ENCODE peak calls at places on chromosomes 2 and 18, in six cellular contexts. One of them, this sample, is unnamed.

GRCh38 chr18:67135981-67136380 is 380.5 kb downstream of the DSEL start:
- DNase-seq in H1: no peak
- DNase-seq in H9: no peak
- DNase-seq in neuronal stem cell: no peak
- DNase-seq in IMR-90: no peak
- DNase-seq in mesenchymal stem cell: peak
- DNase-seq in this sample: no peak

GRCh38 chr2:233026211-233026813 is 6.2 kb upstream of the NEU2 start:
- DNase-seq in H1: no peak
- DNase-seq in H9: no peak
- DNase-seq in neuronal stem cell: no peak
- DNase-seq in IMR-90: peak
- DNase-seq in mesenchymal stem cell: peak
- DNase-seq in this sample: peak

GRCh38 chr18:12885500-12885899 is 1.5 kb upstream of the PTPN2 start:
- DNase-seq in H1: peak
- DNase-seq in H9: peak
- DNase-seq in neuronal stem cell: no peak
- DNase-seq in IMR-90: no peak
- DNase-seq in mesenchymal stem cell: no peak
- DNase-seq in this sample: no peak

GRCh38 chr2:33230133-33230618 is 246.3 kb upstream of the RASGRP3 start:
- DNase-seq in H1: no peak
- DNase-seq in H9: no peak
- DNase-seq in neuronal stem cell: no peak
- DNase-seq in IMR-90: no peak
- DNase-seq in mesenchymal stem cell: no peak
- DNase-seq in this sample: no peak

GRCh38 chr18:75213610-75214009 is 3.0 kb downstream of the TSHZ1 start:
- DNase-seq in H1: no peak
- DNase-seq in H9: no peak
- DNase-seq in neuronal stem cell: no peak
- DNase-seq in IMR-90: peak
- DNase-seq in mesenchymal stem cell: no peak
- DNase-seq in this sample: no peak

GRCh38 chr2:64045938-64046337 is 26.7 kb upstream of the VPS54 start:
- DNase-seq in H1: no peak
- DNase-seq in H9: no peak
- DNase-seq in neuronal stem cell: no peak
- DNase-seq in IMR-90: no peak
- DNase-seq in mesenchymal stem cell: no peak
- DNase-seq in this sample: no peak

GRCh38 chr2:44680983-44681481 is 260.5 kb upstream of the SIX3 start:
- DNase-seq in H1: no peak
- DNase-seq in H9: no peak
- DNase-seq in neuronal stem cell: no peak
- DNase-seq in IMR-90: peak
- DNase-seq in mesenchymal stem cell: no peak
- DNase-seq in this sample: no peak

GRCh38 chr2:77016964-77017363 is 505.2 kb downstream of the LRRTM4 start:
- DNase-seq in H1: no peak
- DNase-seq in H9: no peak
- DNase-seq in neuronal stem cell: no peak
- DNase-seq in IMR-90: no peak
- DNase-seq in mesenchymal stem cell: no peak
- DNase-seq in this sample: no peak

GRCh38 chr18:11327656-11328055 is 178.3 kb upstream of the PIEZO2 start:
- DNase-seq in H1: no peak
- DNase-seq in H9: no peak
- DNase-seq in neuronal stem cell: no peak
- DNase-seq in IMR-90: peak
- DNase-seq in mesenchymal stem cell: no peak
- DNase-seq in this sample: no peak

GRCh38 chr2:61343141-61343540 is 127.7 kb downstream of the USP34 start:
- DNase-seq in H1: no peak
- DNase-seq in H9: no peak
- DNase-seq in neuronal stem cell: no peak
- DNase-seq in IMR-90: no peak
- DNase-seq in mesenchymal stem cell: no peak
- DNase-seq in this sample: no peak

GRCh38 chr18:58682429-58683069 is 11.3 kb downstream of the MALT1 start:
- DNase-seq in H1: no peak
- DNase-seq in H9: no peak
- DNase-seq in neuronal stem cell: no peak
- DNase-seq in IMR-90: peak
- DNase-seq in mesenchymal stem cell: peak
- DNase-seq in this sample: no peak

GRCh38 chr2:40177366-40177765 is 274.5 kb downstream of the SLC8A1 start:
- DNase-seq in H1: no peak
- DNase-seq in H9: no peak
- DNase-seq in neuronal stem cell: no peak
- DNase-seq in IMR-90: no peak
- DNase-seq in mesenchymal stem cell: no peak
- DNase-seq in this sample: no peak

DNA sequence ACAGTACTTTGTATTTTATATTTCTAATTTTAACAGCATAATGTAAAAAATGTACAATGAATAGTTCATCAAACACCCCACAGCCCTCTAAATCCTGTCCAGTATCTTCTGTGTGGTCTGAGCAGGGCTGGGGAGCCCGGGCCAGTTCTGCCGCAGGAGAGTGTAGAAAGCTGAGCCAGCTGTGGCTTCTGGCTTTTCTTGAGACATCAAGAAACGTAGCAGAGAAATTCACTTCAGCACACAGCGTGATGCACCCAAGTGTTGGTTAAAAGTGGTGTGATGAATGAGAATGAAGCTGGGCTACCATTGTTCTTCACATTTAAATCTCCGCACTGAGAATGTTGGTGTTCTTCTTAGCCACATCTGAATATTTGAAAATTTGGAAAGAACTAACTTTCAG is 23.6 kb upstream of the TMEM87B start:
- DNase-seq in H1: no peak
- DNase-seq in H9: peak
- DNase-seq in neuronal stem cell: no peak
- DNase-seq in IMR-90: no peak
- DNase-seq in mesenchymal stem cell: peak
- DNase-seq in this sample: no peak
- H2BK120ac ChIP-seq in H1: no peak
- H2BK120ac ChIP-seq in H9: no peak
- H2BK120ac ChIP-seq in neuronal stem cell: no peak
- H2BK120ac ChIP-seq in IMR-90: no peak
- H2BK120ac ChIP-seq in mesenchymal stem cell: no peak
- H2BK120ac ChIP-seq in this sample: no peak

GRCh38 chr2:74715880-74716279 is 61.8 kb downstream of the SEMA4F start:
- DNase-seq in H1: no peak
- DNase-seq in H9: no peak
- DNase-seq in neuronal stem cell: no peak
- DNase-seq in IMR-90: no peak
- DNase-seq in mesenchymal stem cell: no peak
- DNase-seq in this sample: no peak
- H3K14ac ChIP-seq in H1: no peak
- H3K14ac ChIP-seq in H9: no peak
- H3K14ac ChIP-seq in neuronal stem cell: no peak
- H3K14ac ChIP-seq in IMR-90: peak
- H3K14ac ChIP-seq in mesenchymal stem cell: no peak
- H3K14ac ChIP-seq in this sample: no peak

GRCh38 chr18:7069191-7069590 is 48.4 kb downstream of the LAMA1 start:
- DNase-seq in H1: no peak
- DNase-seq in H9: no peak
- DNase-seq in neuronal stem cell: no peak
- DNase-seq in IMR-90: no peak
- DNase-seq in mesenchymal stem cell: no peak
- DNase-seq in this sample: no peak
- H2BK120ac ChIP-seq in H1: no peak
- H2BK120ac ChIP-seq in H9: no peak
- H2BK120ac ChIP-seq in neuronal stem cell: no peak
- H2BK120ac ChIP-seq in IMR-90: no peak
- H2BK120ac ChIP-seq in mesenchymal stem cell: no peak
- H2BK120ac ChIP-seq in this sample: no peak

GRCh38 chr2:28401948-28402550 is 9.4 kb downstream of the FOSL2 start:
- DNase-seq in H1: no peak
- DNase-seq in H9: no peak
- DNase-seq in neuronal stem cell: no peak
- DNase-seq in IMR-90: no peak
- DNase-seq in mesenchymal stem cell: no peak
- DNase-seq in this sample: no peak

GRCh38 chr2:28400434-28400833 is 7.8 kb downstream of the FOSL2 start:
- DNase-seq in H1: no peak
- DNase-seq in H9: no peak
- DNase-seq in neuronal stem cell: no peak
- DNase-seq in IMR-90: no peak
- DNase-seq in mesenchymal stem cell: no peak
- DNase-seq in this sample: no peak

GRCh38 chr2:28399946-28400345 is 7.3 kb downstream of the FOSL2 start:
- DNase-seq in H1: no peak
- DNase-seq in H9: no peak
- DNase-seq in neuronal stem cell: no peak
- DNase-seq in IMR-90: no peak
- DNase-seq in mesenchymal stem cell: no peak
- DNase-seq in this sample: no peak

GRCh38 chr2:28401411-28401810 is 8.8 kb downstream of the FOSL2 start:
- DNase-seq in H1: no peak
- DNase-seq in H9: no peak
- DNase-seq in neuronal stem cell: no peak
- DNase-seq in IMR-90: no peak
- DNase-seq in mesenchymal stem cell: no peak
- DNase-seq in this sample: no peak

GRCh38 chr2:28400921-28401320 is 8.3 kb downstream of the FOSL2 start:
- DNase-seq in H1: no peak
- DNase-seq in H9: no peak
- DNase-seq in neuronal stem cell: no peak
- DNase-seq in IMR-90: no peak
- DNase-seq in mesenchymal stem cell: no peak
- DNase-seq in this sample: no peak
- H3K14ac ChIP-seq in H1: no peak
- H3K14ac ChIP-seq in H9: no peak
- H3K14ac ChIP-seq in neuronal stem cell: no peak
- H3K14ac ChIP-seq in IMR-90: no peak
- H3K14ac ChIP-seq in mesenchymal stem cell: no peak
- H3K14ac ChIP-seq in this sample: no peak

This sample was measured in trophoblast cell.